ENCODE peak calls at places on chromosomes 11 and 22, in six cellular contexts. I is sigmoid colon; T is colonic mucosa; S is activated CD4-positive, alpha-beta T cell treated with anti-CD3 and anti-CD28 coated beads for 24 hours; L is astrocyte of the spinal cord; Y is activated effector memory CD4-positive, alpha-beta T cell treated with anti-CD3 and anti-CD28 coated beads, Interleukin-2, amount 50 U/mL, for 16 hours. K is an unnamed sample.

GRCh38 chr22:42217752-42218280 is 52.6 kb downstream of the TCF20 start:
- DNase-seq in I (no peak), T (no peak), S (no peak), L (no peak), Y (no peak), K (no peak)

GRCh38 chr22:30694171-30694637 is 470 bp upstream of the OSBP2 start:
- DNase-seq in I (peak; percentile 74), T (peak; percentile 75), S (peak; percentile 25), L (peak; percentile 15), Y (peak; percentile 85), K (peak; percentile 60)

GRCh38 chr11:79440451-79441158 is at the start of gene TENM4:
- DNase-seq in I (peak; percentile 86), T (peak; percentile 35), S (no peak), L (peak; percentile 90), Y (no peak), K (peak; percentile 83)

GRCh38 chr11:27514558-27514957 is 8.0 kb upstream of the LIN7C start:
- DNase-seq in I (no peak), T (no peak), S (no peak), L (peak; percentile 64), Y (no peak), K (no peak)

GRCh38 chr11:20310137-20310536 is 53.4 kb upstream of the HTATIP2 start:
- DNase-seq in I (no peak), T (no peak), S (no peak), L (peak; percentile 1), Y (no peak), K (no peak)

GRCh38 chr11:120139316-120140069 is 1.6 kb upstream of the TRIM29 start:
- DNase-seq in I (no peak), T (no peak), S (no peak), L (no peak), Y (no peak), K (no peak)

GRCh38 chr11:96188625-96189006 is 154.4 kb downstream of the MAML2 start:
- DNase-seq in I (no peak), T (no peak), S (peak; percentile 29), L (peak; percentile 49), Y (peak; percentile 66), K (no peak)

GRCh38 chr11:124753207-124753606 is 1.2 kb upstream of the VSIG2 start:
- DNase-seq in I (no peak), T (no peak), S (no peak), L (no peak), Y (no peak), K (no peak)

GRCh38 chr22:45807156-45807915 is 135.7 kb downstream of the ATXN10 start:
- DNase-seq in I (no peak), T (no peak), S (no peak), L (peak; percentile 20), Y (no peak), K (no peak)

GRCh38 chr11:134069426-134069921 is 602 bp downstream of the JAM3 start:
- DNase-seq in I (no peak), T (no peak), S (no peak), L (peak; percentile 22), Y (no peak), K (peak; percentile 24)

GRCh38 chr22:31488988-31489617 is 539 bp downstream of the EIF4ENIF1 start:
- DNase-seq in I (no peak), T (peak; percentile 45), S (no peak), L (peak; percentile 22), Y (peak; percentile 77), K (no peak)

GRCh38 chr11:44889266-44889665 is 61.4 kb downstream of the TP53I11 start:
- DNase-seq in I (no peak), T (no peak), S (no peak), L (no peak), Y (no peak), K (no peak)

K was measured in NCI-H1930.